ENCODE peak calls at places on chromosomes 6 and 20, in five cellular contexts. One of them, this sample, is unnamed.

GRCh38 chr20:3340443-3340842 is 67.0 kb downstream of the DNAAF9 start:
- DNase-seq in GM06990: no peak
- DNase-seq in cardiac fibroblast: no peak
- DNase-seq in colonic mucosa: peak
- DNase-seq in brain microvascular endothelial cell: no peak
- DNase-seq in this sample: no peak

GRCh38 chr20:49559411-49560081 is 8.4 kb downstream of the PTGIS start:
- DNase-seq in GM06990: no peak
- DNase-seq in cardiac fibroblast: peak
- DNase-seq in colonic mucosa: no peak
- DNase-seq in brain microvascular endothelial cell: no peak
- DNase-seq in this sample: no peak

GRCh38 chr6:123841067-123841896 is 37.6 kb downstream of the NKAIN2 start:
- DNase-seq in GM06990: no peak
- DNase-seq in cardiac fibroblast: no peak
- DNase-seq in colonic mucosa: no peak
- DNase-seq in brain microvascular endothelial cell: no peak
- DNase-seq in this sample: no peak

GRCh38 chr6:2891768-2892170 is 11.3 kb downstream of the SERPINB9 start:
- DNase-seq in GM06990: peak
- DNase-seq in cardiac fibroblast: no peak
- DNase-seq in colonic mucosa: peak
- DNase-seq in brain microvascular endothelial cell: no peak
- DNase-seq in this sample: no peak

GRCh38 chr6:124699038-124699437 is 263.2 kb upstream of the RNF217 start:
- DNase-seq in GM06990: no peak
- DNase-seq in cardiac fibroblast: no peak
- DNase-seq in colonic mucosa: no peak
- DNase-seq in brain microvascular endothelial cell: no peak
- DNase-seq in this sample: no peak

GRCh38 chr6:134585529-134585873 is 267.6 kb upstream of the SGK1 start:
- DNase-seq in GM06990: no peak
- DNase-seq in cardiac fibroblast: no peak
- DNase-seq in colonic mucosa: no peak
- DNase-seq in brain microvascular endothelial cell: peak
- DNase-seq in this sample: no peak

GRCh38 chr6:83838727-83839126 is 14.4 kb upstream of the RIPPLY2 start:
- DNase-seq in GM06990: no peak
- DNase-seq in cardiac fibroblast: no peak
- DNase-seq in colonic mucosa: no peak
- DNase-seq in brain microvascular endothelial cell: no peak
- DNase-seq in this sample: no peak

GRCh38 chr6:81842254-81842653 is 89.8 kb upstream of the TENT5A start:
- DNase-seq in GM06990: no peak
- DNase-seq in cardiac fibroblast: no peak
- DNase-seq in colonic mucosa: no peak
- DNase-seq in brain microvascular endothelial cell: no peak
- DNase-seq in this sample: no peak

GRCh38 chr6:30730611-30731435 is 10.7 kb downstream of the TUBB start:
- DNase-seq in GM06990: peak
- DNase-seq in cardiac fibroblast: peak
- DNase-seq in colonic mucosa: peak
- DNase-seq in brain microvascular endothelial cell: no peak
- DNase-seq in this sample: no peak

GRCh38 chr20:57899554-57899953 is 189.7 kb upstream of the PMEPA1 start:
- DNase-seq in GM06990: no peak
- DNase-seq in cardiac fibroblast: no peak
- DNase-seq in colonic mucosa: no peak
- DNase-seq in brain microvascular endothelial cell: no peak
- DNase-seq in this sample: no peak

GRCh38 chr6:21235162-21235561 is 358.4 kb upstream of the SOX4 start:
- DNase-seq in GM06990: no peak
- DNase-seq in cardiac fibroblast: no peak
- DNase-seq in colonic mucosa: no peak
- DNase-seq in brain microvascular endothelial cell: no peak
- DNase-seq in this sample: no peak

GRCh38 chr20:17895641-17896246 is 72.8 kb downstream of the SNX5 start:
- DNase-seq in GM06990: peak
- DNase-seq in cardiac fibroblast: peak
- DNase-seq in colonic mucosa: no peak
- DNase-seq in brain microvascular endothelial cell: peak
- DNase-seq in this sample: no peak

GRCh38 chr20:44388466-44389023 is 33.0 kb downstream of the HNF4A start:
- DNase-seq in GM06990: peak
- DNase-seq in cardiac fibroblast: peak
- DNase-seq in colonic mucosa: peak
- DNase-seq in brain microvascular endothelial cell: peak
- DNase-seq in this sample: no peak

GRCh38 chr6:17600527-17601388 is 656 bp downstream of the FAM8A1 start:
- DNase-seq in GM06990: peak
- DNase-seq in cardiac fibroblast: no peak
- DNase-seq in colonic mucosa: peak
- DNase-seq in brain microvascular endothelial cell: peak
- DNase-seq in this sample: no peak

GRCh38 chr20:63498950-63499332 is at the start of gene EEF1A2:
- DNase-seq in GM06990: no peak
- DNase-seq in cardiac fibroblast: no peak
- DNase-seq in colonic mucosa: no peak
- DNase-seq in brain microvascular endothelial cell: no peak
- DNase-seq in this sample: no peak
- TF ChIP-seq CTCF in GM06990: no peak
- TF ChIP-seq CTCF in cardiac fibroblast: no peak
- TF ChIP-seq CTCF in colonic mucosa: no peak
- TF ChIP-seq CTCF in brain microvascular endothelial cell: no peak
- TF ChIP-seq CTCF in this sample: no peak

GRCh38 chr6:168451805-168452204 is 10.8 kb downstream of the SMOC2 start:
- DNase-seq in GM06990: no peak
- DNase-seq in cardiac fibroblast: no peak
- DNase-seq in colonic mucosa: no peak
- DNase-seq in brain microvascular endothelial cell: no peak
- DNase-seq in this sample: no peak
- H3K4me3 ChIP-seq in GM06990: no peak
- H3K4me3 ChIP-seq in cardiac fibroblast: no peak
- H3K4me3 ChIP-seq in colonic mucosa: no peak
- H3K4me3 ChIP-seq in brain microvascular endothelial cell: no peak
- H3K4me3 ChIP-seq in this sample: no peak

GRCh38 chr6:5422321-5422915 is 161.1 kb downstream of the FARS2 start:
- DNase-seq in GM06990: no peak
- DNase-seq in cardiac fibroblast: peak
- DNase-seq in colonic mucosa: no peak
- DNase-seq in brain microvascular endothelial cell: peak
- DNase-seq in this sample: no peak
- TF ChIP-seq CTCF in GM06990: peak
- TF ChIP-seq CTCF in cardiac fibroblast: peak
- TF ChIP-seq CTCF in colonic mucosa: peak
- TF ChIP-seq CTCF in brain microvascular endothelial cell: peak
- TF ChIP-seq CTCF in this sample: peak

GRCh38 chr20:64037498-64038213 is 1.7 kb downstream of the C20orf204 start:
- DNase-seq in GM06990: no peak
- DNase-seq in cardiac fibroblast: no peak
- DNase-seq in colonic mucosa: no peak
- DNase-seq in brain microvascular endothelial cell: no peak
- DNase-seq in this sample: no peak
- H3K4me3 ChIP-seq in GM06990: peak
- H3K4me3 ChIP-seq in cardiac fibroblast: no peak
- H3K4me3 ChIP-seq in colonic mucosa: peak
- H3K4me3 ChIP-seq in brain microvascular endothelial cell: no peak
- H3K4me3 ChIP-seq in this sample: no peak

DNA sequence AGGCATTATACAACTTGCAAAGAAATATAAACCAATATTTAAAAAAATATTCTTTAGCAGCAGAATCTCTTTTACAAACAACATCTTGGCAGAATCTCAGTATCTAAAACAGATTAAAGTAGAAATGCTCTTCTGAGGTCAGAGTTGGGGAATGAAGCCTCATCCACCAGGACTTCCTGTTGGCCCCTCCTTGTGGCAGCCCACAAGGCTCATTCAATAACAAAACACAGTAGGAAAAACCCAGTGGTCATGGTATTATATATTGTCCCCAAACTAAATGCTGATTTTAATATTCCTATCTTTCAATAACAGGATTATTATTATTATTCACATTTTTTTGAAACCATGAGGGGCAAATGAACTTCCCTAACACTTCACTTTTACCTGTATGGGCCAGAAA is 368.6 kb downstream of the BTBD9 start:
- DNase-seq in GM06990: no peak
- DNase-seq in cardiac fibroblast: peak
- DNase-seq in colonic mucosa: no peak
- DNase-seq in brain microvascular endothelial cell: no peak
- DNase-seq in this sample: no peak
- TF ChIP-seq CTCF in GM06990: no peak
- TF ChIP-seq CTCF in cardiac fibroblast: peak
- TF ChIP-seq CTCF in colonic mucosa: no peak
- TF ChIP-seq CTCF in brain microvascular endothelial cell: peak
- TF ChIP-seq CTCF in this sample: no peak

GRCh38 chr6:90583783-90584481 is 2.9 kb downstream of the MAP3K7 start:
- DNase-seq in GM06990: no peak
- DNase-seq in cardiac fibroblast: no peak
- DNase-seq in colonic mucosa: no peak
- DNase-seq in brain microvascular endothelial cell: no peak
- DNase-seq in this sample: no peak

GRCh38 chr6:90578894-90579549 is 7.8 kb downstream of the MAP3K7 start:
- DNase-seq in GM06990: no peak
- DNase-seq in cardiac fibroblast: no peak
- DNase-seq in colonic mucosa: no peak
- DNase-seq in brain microvascular endothelial cell: no peak
- DNase-seq in this sample: no peak

GRCh38 chr6:90586675-90587638 is at the start of gene MAP3K7:
- DNase-seq in GM06990: peak
- DNase-seq in cardiac fibroblast: peak
- DNase-seq in colonic mucosa: peak
- DNase-seq in brain microvascular endothelial cell: peak
- DNase-seq in this sample: peak

GRCh38 chr6:90584636-90585255 is 2.1 kb downstream of the MAP3K7 start:
- DNase-seq in GM06990: no peak
- DNase-seq in cardiac fibroblast: peak
- DNase-seq in colonic mucosa: no peak
- DNase-seq in brain microvascular endothelial cell: no peak
- DNase-seq in this sample: no peak

DNA sequence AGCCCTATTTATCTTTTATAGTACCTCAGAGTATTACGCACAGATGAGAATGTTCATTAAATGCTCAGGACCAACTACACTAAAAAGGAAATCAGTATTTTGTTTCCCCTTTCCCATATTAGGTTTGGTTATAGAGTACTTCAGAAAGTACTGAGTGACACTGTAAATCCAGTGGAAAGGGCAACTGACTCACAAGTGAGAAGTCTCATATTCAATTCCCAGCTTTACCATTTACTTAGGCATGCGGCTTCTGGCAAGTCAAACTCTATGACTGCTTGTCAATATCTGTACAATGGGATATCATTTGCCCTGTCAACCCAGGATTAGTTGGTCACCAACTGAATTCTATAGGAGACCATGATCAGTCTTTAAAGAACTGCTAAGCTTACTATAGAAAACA is 3.7 kb downstream of the MAP3K7 start:
- DNase-seq in GM06990: no peak
- DNase-seq in cardiac fibroblast: peak
- DNase-seq in colonic mucosa: no peak
- DNase-seq in brain microvascular endothelial cell: no peak
- DNase-seq in this sample: no peak
- H3K4me3 ChIP-seq in GM06990: no peak
- H3K4me3 ChIP-seq in cardiac fibroblast: no peak
- H3K4me3 ChIP-seq in colonic mucosa: no peak
- H3K4me3 ChIP-seq in brain microvascular endothelial cell: no peak
- H3K4me3 ChIP-seq in this sample: no peak

This sample was measured in epithelial cell of proximal tubule.